ENCODE peak calls at places on chromosome 13, in four cellular contexts. V is pancreas, B is A549, Q is tibial nerve. X is an unnamed sample.

GRCh38 chr13:44664308-44664707 is 88.2 kb upstream of the TSC22D1 start:
- DNase-seq in V (no peak), B (no peak), Q (no peak), X (no peak)

GRCh38 chr13:30791354-30791921 is 56.1 kb downstream of the ALOX5AP start:
- DNase-seq in V (peak; percentile 33), B (no peak), Q (peak; percentile 49), X (peak; percentile 42)

GRCh38 chr13:42752731-42753130 is 28.7 kb upstream of the FAM216B start:
- DNase-seq in V (no peak), B (no peak), Q (no peak), X (no peak)

GRCh38 chr13:35966024-35966423 is 165.2 kb downstream of the DCLK1 start:
- DNase-seq in V (no peak), B (no peak), Q (no peak), X (no peak)

GRCh38 chr13:41467546-41467945 is 10.2 kb downstream of the RGCC start:
- DNase-seq in V (no peak), B (no peak), Q (no peak), X (no peak)

GRCh38 chr13:114259374-114259773 is 22.0 kb upstream of the UPF3A start:
- DNase-seq in V (no peak), B (no peak), Q (no peak), X (no peak)

GRCh38 chr13:114079601-114080536 is 52.6 kb downstream of the RASA3 start:
- DNase-seq in V (no peak), B (no peak), Q (peak; percentile 10), X (peak; percentile 25)

GRCh38 chr13:43293008-43293407 is 269.6 kb downstream of the DNAJC15 start:
- DNase-seq in V (no peak), B (no peak), Q (no peak), X (no peak)

GRCh38 chr13:30638301-30638700 is 20.6 kb downstream of the USPL1 start:
- DNase-seq in V (no peak), B (no peak), Q (no peak), X (no peak)

GRCh38 chr13:20980899-20981298 is 78.4 kb upstream of the XPO4 start:
- DNase-seq in V (no peak), B (no peak), Q (no peak), X (no peak)

DNA sequence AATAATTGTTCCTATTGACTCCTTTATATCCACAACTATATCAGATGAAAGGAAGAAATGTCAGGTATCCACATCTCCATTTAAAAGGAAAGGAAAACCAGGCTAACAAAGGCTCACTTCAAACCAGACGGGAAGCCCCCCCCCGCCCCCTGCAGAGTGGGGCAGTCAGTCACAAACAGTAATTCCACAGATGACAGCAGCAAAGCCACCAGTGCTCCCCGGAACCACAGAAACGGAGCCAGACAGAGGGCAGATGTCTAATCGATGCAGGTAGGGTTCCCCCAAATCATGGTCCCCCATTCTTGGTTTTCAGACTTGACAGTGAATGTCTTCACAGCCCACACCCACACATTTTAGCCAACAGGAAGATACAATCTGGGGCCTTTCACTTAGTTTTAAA is 100.8 kb downstream of the STK24 start:
- DNase-seq in V (no peak), B (no peak), Q (no peak), X (no peak)
- H3K27ac ChIP-seq in V (peak overlapping the region; percentile 18), B (peak overlapping the region; percentile 42), Q (no peak overlapping the region), X (peak overlapping the region; percentile 14)

DNA sequence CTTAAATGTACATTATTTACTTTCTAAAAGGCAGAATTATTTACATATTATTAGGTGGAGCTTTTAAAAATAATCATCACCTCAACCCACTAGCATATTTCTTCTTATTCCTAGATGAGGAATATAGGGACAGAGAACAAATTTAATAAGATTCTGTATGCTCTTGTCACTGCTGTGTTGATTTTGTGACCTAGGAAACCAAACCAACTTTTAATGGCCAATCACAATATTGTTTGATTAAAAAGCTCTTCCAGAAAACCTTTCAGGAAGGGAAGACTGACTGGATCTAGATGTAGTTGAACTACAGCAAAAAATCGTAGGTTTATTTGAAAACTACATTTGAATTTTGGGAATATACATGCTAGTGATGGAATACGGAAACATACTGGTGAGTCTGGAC is 91.8 kb upstream of the RAP2A start:
- DNase-seq in V (no peak), B (peak; percentile 35), Q (no peak), X (no peak)
- H3K27ac ChIP-seq in V (no peak overlapping the region), B (peak overlapping the region; percentile 79), Q (peak overlapping the region; percentile 27), X (no peak overlapping the region)

DNA sequence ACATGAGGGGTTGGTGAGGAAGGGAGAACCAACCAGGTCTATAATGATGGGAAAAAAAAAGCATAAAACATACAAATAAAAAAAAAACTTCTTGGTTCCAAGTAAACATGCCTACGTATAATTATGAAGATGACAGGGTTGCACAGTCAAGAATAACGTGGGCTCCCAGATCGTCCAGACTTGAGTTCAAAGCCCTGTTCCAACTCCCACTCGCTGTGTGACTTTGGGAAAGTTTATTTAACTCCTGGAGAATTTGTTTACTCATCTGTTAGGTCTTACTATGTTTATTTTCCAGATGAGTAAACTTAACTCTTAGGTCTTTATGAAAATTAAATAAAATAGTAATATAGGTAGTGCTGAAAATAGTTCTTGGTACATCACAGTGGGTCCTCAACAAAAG is 13.8 kb downstream of the STARD13 start:
- DNase-seq in V (no peak), B (no peak), Q (no peak), X (no peak)
- H3K27ac ChIP-seq in V (no peak overlapping the region), B (peak overlapping the region; percentile 77), Q (peak overlapping the region; percentile 44), X (no peak overlapping the region)

DNA sequence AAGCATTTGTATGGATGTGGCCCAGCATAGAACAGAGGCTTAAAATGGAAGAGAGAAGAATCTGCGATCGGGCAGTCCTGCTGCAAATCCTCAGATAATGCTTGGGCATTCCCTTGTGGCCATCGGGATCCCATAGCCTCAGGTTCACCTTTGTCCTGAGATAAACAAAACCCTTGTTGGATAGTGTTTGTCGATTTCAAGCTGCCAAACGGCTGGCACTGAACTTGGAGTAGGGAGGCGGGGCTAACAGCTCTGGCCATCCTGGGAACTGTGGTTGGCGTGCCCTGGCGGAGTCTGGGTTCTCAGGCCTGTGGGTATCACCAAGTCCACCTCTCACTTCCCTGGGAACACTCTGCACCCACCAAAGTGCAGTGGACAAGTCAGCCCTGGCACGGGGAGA is 85.1 kb downstream of the ING1 start:
- DNase-seq in V (no peak), B (no peak), Q (no peak), X (no peak)
- H3K27ac ChIP-seq in V (no peak overlapping the region), B (no peak overlapping the region), Q (no peak overlapping the region), X (peak overlapping the region; percentile 87)

GRCh38 chr13:99367663-99368448 is 60.7 kb upstream of the GPR183 start:
- DNase-seq in V (no peak), B (no peak), Q (no peak), X (no peak)
- H3K27ac ChIP-seq in V (no peak overlapping the region), B (no peak overlapping the region), Q (no peak overlapping the region), X (no peak overlapping the region)

DNA sequence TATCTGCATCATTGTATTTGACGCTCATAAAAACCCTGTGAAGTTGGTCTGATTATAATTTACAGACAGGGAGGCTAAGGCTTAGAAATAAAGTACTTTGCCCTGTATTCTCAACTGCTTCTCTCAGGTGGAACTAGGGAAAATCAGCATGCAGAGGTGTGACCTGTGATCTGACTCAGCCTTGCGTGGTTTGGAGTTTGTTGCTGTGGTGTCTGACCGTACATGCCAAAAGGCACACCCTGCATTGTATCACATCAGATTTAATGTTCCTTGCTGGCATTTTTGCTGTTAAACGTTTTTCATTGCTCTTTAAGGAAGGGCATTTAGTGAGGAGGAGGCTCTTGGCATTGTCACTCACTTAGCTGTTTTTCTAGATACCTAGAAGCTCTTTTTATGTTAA is 58.8 kb upstream of the C1QTNF9B start:
- DNase-seq in V (no peak), B (peak; percentile 33), Q (no peak), X (no peak)
- H3K27ac ChIP-seq in V (no peak overlapping the region), B (no peak overlapping the region), Q (no peak overlapping the region), X (no peak overlapping the region)

GRCh38 chr13:64925727-64926126 is 2304.4 kb downstream of the PCDH9 start:
- DNase-seq in V (no peak), B (no peak), Q (no peak), X (no peak)

GRCh38 chr13:64925284-64925683 is 2304.9 kb downstream of the PCDH9 start:
- DNase-seq in V (peak; percentile 11), B (no peak), Q (no peak), X (no peak)

GRCh38 chr13:64928704-64929499 is 2301.2 kb downstream of the PCDH9 start:
- DNase-seq in V (no peak), B (peak; percentile 28), Q (no peak), X (no peak)

GRCh38 chr13:64924401-64924800 is 2305.7 kb downstream of the PCDH9 start:
- DNase-seq in V (no peak), B (no peak), Q (no peak), X (no peak)
- H3K27ac ChIP-seq in V (no peak overlapping the region), B (no peak overlapping the region), Q (no peak overlapping the region), X (no peak overlapping the region)